ENCODE peak calls at places on chromosome 13, in eight cellular contexts. R is stomach, I is HCT116, Q is spleen, T is vagina, D is endothelial cell of umbilical vein, A is sigmoid colon, G is HL-60. N is an unnamed sample.
A peak's percentile ranks its signal among the peaks of the same experiment; 100 is the strongest.

GRCh38 chr13:86601351-86601750 is 802.1 kb upstream of the SLITRK6 start:
- DNase-seq in Q (no peak), R (no peak), I (no peak), D (no peak), T (no peak), A (no peak), G (no peak), N (no peak)

GRCh38 chr13:46605824-46606554 is 53.0 kb downstream of the LRCH1 start:
- DNase-seq in T (no peak), D (no peak), G (no peak), Q (no peak), R (no peak), A (no peak), I (no peak), N (no peak)

GRCh38 chr13:99984463-99985242 is 3.1 kb downstream of the ZIC2 start:
- DNase-seq in Q (no peak), G (no peak), R (no peak), I (no peak), D (no peak), T (no peak), A (no peak), N (no peak)

GRCh38 chr13:42272115-42272756 is at the start of gene AKAP11:
- DNase-seq in I (no peak), D (peak; percentile 65), T (no peak), G (no peak), Q (peak; percentile 93), R (peak; percentile 45), A (peak; percentile 76), N (no peak)

GRCh38 chr13:49023441-49023840 is 47.7 kb downstream of the FNDC3A start:
- DNase-seq in T (no peak), G (no peak), R (no peak), A (no peak), D (peak; percentile 28), I (peak; percentile 2), Q (no peak), N (no peak)

GRCh38 chr13:76754414-76754813 is 131.8 kb downstream of the KCTD12 start:
- DNase-seq in A (peak; percentile 62), T (no peak), G (no peak), R (no peak), D (peak; percentile 90), Q (no peak), I (no peak), N (no peak)

GRCh38 chr13:81051873-81052272 is 710.9 kb upstream of the SPRY2 start:
- DNase-seq in I (no peak), T (no peak), Q (no peak), R (no peak), G (no peak), D (peak; percentile 9), A (no peak), N (no peak)

GRCh38 chr13:39612023-39612637 is 9.1 kb upstream of the LHFPL6 start:
- DNase-seq in I (peak; percentile 46), Q (no peak), T (no peak), A (peak; percentile 85), G (peak; percentile 16), D (peak; percentile 73), R (peak; percentile 71), N (peak; percentile 93)

GRCh38 chr13:99373436-99373835 is 66.2 kb upstream of the GPR183 start:
- DNase-seq in D (no peak), Q (no peak), I (no peak), G (no peak), R (no peak), A (peak; percentile 53), T (no peak), N (no peak)

GRCh38 chr13:98576215-98576945 is 527 bp downstream of the STK24 start:
- DNase-seq in R (peak; percentile 59), Q (peak; percentile 93), D (peak; percentile 41), G (no peak), I (no peak), A (peak; percentile 82), T (no peak), N (no peak)

GRCh38 chr13:106619688-106620555 is 52.0 kb upstream of the ARGLU1 start:
- DNase-seq in G (no peak), D (peak; percentile 61), R (no peak), T (no peak), A (no peak), I (peak; percentile 44), Q (no peak), N (peak; percentile 28)

GRCh38 chr13:24995225-24995804 is 100.6 kb upstream of the PABPC3 start:
- DNase-seq in R (peak; percentile 52), Q (no peak), I (peak; percentile 77), G (no peak), A (peak; percentile 77), T (no peak), D (peak; percentile 68), N (peak; percentile 94)

GRCh38 chr13:24338721-24339120 is 29.3 kb downstream of the C1QTNF9 start:
- DNase-seq in R (no peak), A (no peak), T (no peak), I (no peak), D (no peak), G (no peak), Q (no peak), N (no peak)

GRCh38 chr13:99385161-99385560 is 78.0 kb upstream of the GPR183 start:
- DNase-seq in D (no peak), T (peak; percentile 72), G (no peak), R (no peak), A (no peak), I (no peak), Q (no peak), N (no peak)

GRCh38 chr13:99959538-99960230 is 11.9 kb downstream of the ZIC5 start:
- DNase-seq in T (no peak), A (no peak), Q (no peak), R (peak; percentile 24), I (no peak), G (no peak), D (no peak), N (no peak)

GRCh38 chr13:30880756-30881155 is 25.3 kb upstream of the MEDAG start:
- DNase-seq in I (no peak), G (no peak), A (no peak), T (peak; percentile 14), Q (no peak), R (no peak), D (peak; percentile 57), N (no peak)

GRCh38 chr13:78194904-78195639 is 276.4 kb upstream of the EDNRB start:
- DNase-seq in R (no peak), A (no peak), I (no peak), Q (no peak), G (no peak), D (peak; percentile 2), T (no peak), N (no peak)

GRCh38 chr13:62524498-62524897 is 1108.8 kb upstream of the PCDH20 start:
- DNase-seq in Q (no peak), I (no peak), D (no peak), R (no peak), T (no peak), A (no peak), G (no peak), N (no peak)

GRCh38 chr13:62525652-62526051 is 1110.0 kb upstream of the PCDH20 start:
- DNase-seq in Q (no peak), T (no peak), D (no peak), I (no peak), A (no peak), G (no peak), R (no peak), N (no peak)

DNA sequence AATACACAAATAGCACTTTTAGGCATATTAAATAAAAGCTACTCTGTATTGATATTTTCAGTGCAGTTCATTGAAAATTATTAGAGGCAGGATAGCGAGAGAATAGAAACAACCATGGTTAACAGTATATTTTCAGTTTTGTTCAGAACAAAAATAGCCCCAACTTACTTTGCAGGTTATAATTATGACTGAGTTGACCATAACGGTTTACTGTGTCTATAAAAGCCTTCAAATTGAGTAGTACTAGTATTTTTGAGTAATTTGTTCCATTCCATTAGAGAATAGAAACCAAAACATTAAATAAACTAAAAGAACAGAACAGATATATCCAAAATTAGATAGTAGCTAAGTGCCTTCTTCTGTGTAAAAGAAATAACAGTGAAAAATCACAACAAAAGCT is 1108.4 kb upstream of the PCDH20 start:
- DNase-seq in I (no peak), G (no peak), T (no peak), A (no peak), Q (no peak), D (no peak), R (no peak), N (no peak)
- TF ChIP-seq POLR2AphosphoS5 in I (no peak), G (no peak), T (no peak), A (no peak), Q (no peak), D (no peak), R (no peak), N (no peak)

GRCh38 chr13:110557610-110558305 is 3.8 kb downstream of the RAB20 start:
- DNase-seq in A (peak; percentile 56), D (no peak), Q (peak; percentile 77), T (no peak), I (no peak), G (no peak), R (peak; percentile 76), N (no peak)

GRCh38 chr13:110560606-110561334 is 752 bp downstream of the RAB20 start:
- DNase-seq in G (no peak), Q (no peak), I (no peak), D (peak; percentile 38), T (no peak), A (peak; percentile 75), R (peak; percentile 57), N (no peak)

GRCh38 chr13:110561335-110562033 is at the start of gene RAB20:
- DNase-seq in D (peak; percentile 67), I (peak; percentile 38), R (peak; percentile 92), T (no peak), Q (peak; percentile 95), G (peak; percentile 77), A (peak; percentile 95), N (no peak)

GRCh38 chr13:110559986-110560385 is 1.5 kb downstream of the RAB20 start:
- DNase-seq in D (no peak), G (no peak), T (no peak), Q (no peak), A (no peak), R (no peak), I (no peak), N (no peak)

DNA sequence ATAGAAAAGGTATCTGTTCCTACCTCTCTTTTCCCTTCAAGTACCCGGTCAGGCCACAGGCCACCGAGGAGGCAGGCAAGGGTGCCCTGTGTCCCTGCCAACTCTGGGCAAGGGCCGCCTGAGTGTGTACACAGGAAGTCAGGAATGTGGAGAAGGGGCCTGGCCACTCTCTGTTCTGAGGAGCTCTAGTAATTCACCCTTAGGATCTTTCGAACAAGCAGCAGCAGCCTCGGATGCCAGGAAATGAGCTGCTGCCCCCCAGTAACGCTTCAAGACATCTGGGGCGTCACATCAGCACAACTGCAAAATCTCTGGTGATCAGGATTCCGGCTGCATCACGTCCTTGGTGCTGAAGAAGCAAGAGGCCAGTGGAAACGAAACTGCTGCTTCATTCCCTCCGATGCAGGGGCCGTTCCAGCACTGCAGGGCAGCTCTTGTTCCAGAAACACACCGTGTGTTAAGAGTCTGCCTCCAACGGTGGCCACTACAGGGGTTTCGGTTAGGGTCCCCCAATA is 2.0 kb downstream of the RAB20 start:
- DNase-seq in Q (peak; percentile 76), D (no peak), I (no peak), R (peak; percentile 91), A (peak; percentile 81), G (no peak), T (no peak), N (no peak)
- H3K4me3 ChIP-seq in Q (peak overlapping the region; percentile 90), D (no peak overlapping the region), I (no peak overlapping the region), R (peak overlapping the region; percentile 72), A (peak overlapping the region; percentile 80), G (no peak overlapping the region), T (peak overlapping the region; percentile 97), N (no peak overlapping the region)

GRCh38 chr13:74026753-74027152 is 107.5 kb downstream of the KLF12 start:
- DNase-seq in R (peak; percentile 29), G (no peak), D (peak; percentile 61), A (no peak), T (no peak), I (no peak), Q (peak; percentile 80), N (no peak)
- TF ChIP-seq POLR2AphosphoS5 in R (no peak), G (no peak), D (no peak), A (no peak), T (no peak), I (no peak), Q (peak; percentile 62), N (no peak)

GRCh38 chr13:26616126-26616525 is 58.6 kb downstream of the WASF3 start:
- DNase-seq in I (no peak), G (no peak), D (no peak), R (no peak), A (no peak), Q (no peak), T (no peak), N (no peak)
- H3K4me3 ChIP-seq in I (no peak overlapping the region), G (no peak overlapping the region), D (no peak overlapping the region), R (no peak overlapping the region), A (no peak overlapping the region), Q (no peak overlapping the region), T (no peak overlapping the region), N (no peak overlapping the region)